ENCODE peak calls at places on chromosomes 3 and 15, in four cellular contexts. X is right lobe of liver; W is CD4-positive, alpha-beta T cell; N is uterus. I is an unnamed sample.

GRCh38 chr15:75348034-75348562 is 1.3 kb downstream of the NEIL1 start:
- DNase-seq in X (no peak), W (no peak), N (no peak), I (no peak)

GRCh38 chr15:56524915-56525314 is 60.0 kb upstream of the MNS1 start:
- DNase-seq in X (no peak), W (no peak), N (no peak), I (no peak)

GRCh38 chr3:152398495-152398894 is 129.8 kb downstream of the MBNL1 start:
- DNase-seq in X (no peak), W (no peak), N (no peak), I (no peak)

GRCh38 chr3:112089956-112090898 is 4.0 kb downstream of the C3orf52 start:
- DNase-seq in X (no peak), W (no peak), N (no peak), I (peak; percentile 35)

GRCh38 chr3:13228584-13228983 is 155.4 kb upstream of the IQSEC1 start:
- DNase-seq in X (no peak), W (no peak), N (no peak), I (no peak)

GRCh38 chr3:75380276-75380771 is 283.8 kb upstream of the FRG2C start:
- DNase-seq in X (no peak), W (no peak), N (no peak), I (no peak)

GRCh38 chr15:83766326-83766725 is 112.4 kb downstream of the ADAMTSL3 start:
- DNase-seq in X (no peak), W (no peak), N (no peak), I (no peak)

GRCh38 chr3:97658670-97659285 is 105.8 kb upstream of the ARL6 start:
- DNase-seq in X (no peak), W (no peak), N (no peak), I (no peak)

GRCh38 chr3:151219056-151219455 is 16.0 kb upstream of the GPR171 start:
- DNase-seq in X (no peak), W (no peak), N (no peak), I (no peak)

GRCh38 chr3:191894406-191894805 is 433.4 kb downstream of the PYDC2 start:
- DNase-seq in X (no peak), W (no peak), N (no peak), I (no peak)

GRCh38 chr3:172609750-172610149 is 86.5 kb upstream of the TNFSF10 start:
- DNase-seq in X (no peak), W (no peak), N (no peak), I (no peak)

GRCh38 chr3:182920515-182921084 is 59.7 kb downstream of the DCUN1D1 start:
- DNase-seq in X (peak; percentile 38), W (no peak), N (no peak), I (no peak)

GRCh38 chr3:98893740-98894139 is 7.8 kb downstream of the DCBLD2 start:
- DNase-seq in X (no peak), W (no peak), N (no peak), I (no peak)

GRCh38 chr15:35260961-35261360 is 175.9 kb upstream of the NANOGP8 start:
- DNase-seq in X (no peak), W (no peak), N (no peak), I (no peak)

GRCh38 chr3:123153821-123154323 is 47.9 kb upstream of the SEC22A start:
- DNase-seq in X (no peak), W (no peak), N (no peak), I (peak; percentile 10)

GRCh38 chr3:123154346-123154985 is 47.3 kb upstream of the SEC22A start:
- DNase-seq in X (no peak), W (no peak), N (no peak), I (peak; percentile 13)

GRCh38 chr3:123151251-123151705 is 50.5 kb upstream of the SEC22A start:
- DNase-seq in X (no peak), W (no peak), N (no peak), I (peak; percentile 12)

GRCh38 chr3:123153124-123153523 is 48.6 kb upstream of the SEC22A start:
- DNase-seq in X (no peak), W (no peak), N (no peak), I (no peak)

DNA sequence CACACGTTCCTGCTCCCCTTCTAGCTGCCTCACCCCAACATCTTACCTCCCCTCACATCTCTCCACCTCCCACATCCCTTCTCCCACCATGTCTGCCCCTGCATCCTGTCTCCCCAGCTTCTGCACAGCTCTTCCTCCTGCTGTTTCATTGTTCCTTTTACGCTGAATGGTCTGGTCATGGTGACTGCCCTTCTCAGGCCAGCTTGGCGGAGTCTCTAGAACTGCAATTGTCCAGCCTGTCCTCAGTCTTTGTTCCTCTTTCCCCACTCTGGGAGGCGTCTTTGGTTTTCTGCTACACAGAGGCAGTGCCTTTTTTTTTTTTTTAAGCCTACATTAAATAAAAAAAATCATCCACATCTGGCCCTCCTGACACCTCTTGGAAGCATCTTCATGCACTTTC is 49.1 kb upstream of the SEC22A start:
- DNase-seq in X (no peak), W (no peak), N (no peak), I (peak; percentile 12)
- H3K9me3 ChIP-seq in X (no peaks in the 10 kb centered on the region), W (no peaks in the 10 kb centered on the region), N (no peaks in the 10 kb centered on the region), I (no peaks in the 10 kb centered on the region)

DNA sequence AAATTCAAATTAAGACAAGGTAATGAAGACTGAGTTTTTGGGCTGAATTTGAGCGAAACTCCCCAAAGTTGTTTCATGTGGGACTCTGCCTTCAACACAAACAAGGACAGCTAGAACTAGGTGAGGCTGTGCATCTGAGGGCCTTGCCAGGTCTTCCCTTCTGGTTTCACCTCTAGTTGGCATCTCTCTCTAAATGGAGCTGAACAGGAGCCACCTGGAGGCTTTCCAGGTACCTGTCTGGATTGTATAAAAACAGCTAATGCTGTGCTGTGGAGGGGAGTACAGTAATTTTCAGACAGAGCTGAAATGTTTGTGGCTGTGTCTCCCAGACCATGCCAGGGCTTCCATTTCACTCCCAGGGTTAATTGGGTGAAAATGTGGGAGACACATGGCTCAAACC is 27.1 kb downstream of the TRIM71 start:
- DNase-seq in X (no peak), W (no peak), N (no peak), I (no peak)
- TF ChIP-seq CTCF in X (no peak), W (no peak), N (no peak), I (no peak)

GRCh38 chr3:44495636-44496415 is 18.4 kb upstream of the ZNF445 start:
- DNase-seq in X (no peak), W (no peak), N (no peak), I (no peak)
- H3K9me3 ChIP-seq in X (peaks cover 16% of the 10 kb centered on the region), W (peaks cover 75% of the 10 kb centered on the region), N (peaks cover 54% of the 10 kb centered on the region), I (no peaks in the 10 kb centered on the region)

GRCh38 chr3:14298442-14298841 is 104.0 kb upstream of the SLC6A6 start:
- DNase-seq in X (no peak), W (no peak), N (no peak), I (no peak)

GRCh38 chr3:14301558-14301957 is 100.8 kb upstream of the SLC6A6 start:
- DNase-seq in X (peak; percentile 46), W (no peak), N (peak; percentile 56), I (no peak)

GRCh38 chr3:14298991-14299555 is 103.3 kb upstream of the SLC6A6 start:
- DNase-seq in X (no peak), W (no peak), N (no peak), I (no peak)

GRCh38 chr3:14299767-14300166 is 102.6 kb upstream of the SLC6A6 start:
- DNase-seq in X (no peak), W (no peak), N (no peak), I (no peak)

GRCh38 chr3:14300721-14301377 is 101.6 kb upstream of the SLC6A6 start:
- DNase-seq in X (no peak), W (no peak), N (no peak), I (no peak)
- TF ChIP-seq CTCF in X (no peak), W (no peak), N (no peak), I (no peak)

GRCh38 chr15:27851811-27852210 is 247.3 kb downstream of the OCA2 start:
- DNase-seq in X (no peak), W (no peak), N (no peak), I (no peak)
- H3K9me3 ChIP-seq in X (no peaks in the 10 kb centered on the region), W (no peaks in the 10 kb centered on the region), N (peaks cover 3% of the 10 kb centered on the region), I (no peaks in the 10 kb centered on the region)

GRCh38 chr15:39580630-39581500 is at the start of gene THBS1:
- DNase-seq in X (peak; percentile 88), W (no peak), N (peak; percentile 94), I (peak; percentile 91)

GRCh38 chr15:39580117-39580629 is 706 bp upstream of the THBS1 start:
- DNase-seq in X (peak; percentile 93), W (peak; percentile 76), N (peak; percentile 98), I (peak; percentile 98)

GRCh38 chr15:39582977-39583585 is 2.2 kb downstream of the THBS1 start:
- DNase-seq in X (no peak), W (no peak), N (no peak), I (no peak)

GRCh38 chr15:39582286-39582976 is 1.6 kb downstream of the THBS1 start:
- DNase-seq in X (peak; percentile 26), W (no peak), N (peak; percentile 57), I (peak; percentile 61)

GRCh38 chr15:39581501-39582285 is 814 bp downstream of the THBS1 start:
- DNase-seq in X (peak; percentile 80), W (no peak), N (peak; percentile 64), I (peak; percentile 87)
- TF ChIP-seq CTCF in X (peak; percentile 48), W (no peak), N (peak; percentile 53), I (no peak)